ENCODE peak calls at places on chromosomes 2 and 18, in nine cellular contexts. One of them, this sample, is unnamed.
A peak's percentile ranks its signal among the peaks of the same experiment; 100 is the strongest.

GRCh38 chr2:71531522-71532047 is 78.2 kb downstream of the DYSF start:
- DNase-seq in MM.1S: no peak
- DNase-seq in A549: peak; percentile 55
- DNase-seq in HCT116: peak; percentile 67
- DNase-seq in mammary epithelial cell: peak; percentile 91
- DNase-seq in endothelial cell of umbilical vein: peak; percentile 34
- DNase-seq in osteoblast: no peak
- DNase-seq in IMR-90: peak; percentile 25
- DNase-seq in GM23338: no peak
- DNase-seq in this sample: peak; percentile 95

GRCh38 chr2:97936199-97936598 is 59.5 kb downstream of the TMEM131 start:
- DNase-seq in HCT116: peak; percentile 54
- DNase-seq in A549: no peak
- DNase-seq in osteoblast: no peak
- DNase-seq in GM23338: peak; percentile 83
- DNase-seq in IMR-90: no peak
- DNase-seq in endothelial cell of umbilical vein: no peak
- DNase-seq in MM.1S: peak; percentile 15
- DNase-seq in mammary epithelial cell: no peak
- DNase-seq in this sample: peak; percentile 78

GRCh38 chr2:23058435-23058834 is 326.5 kb upstream of the KLHL29 start:
- DNase-seq in mammary epithelial cell: no peak
- DNase-seq in IMR-90: no peak
- DNase-seq in GM23338: no peak
- DNase-seq in osteoblast: no peak
- DNase-seq in endothelial cell of umbilical vein: no peak
- DNase-seq in MM.1S: no peak
- DNase-seq in A549: no peak
- DNase-seq in HCT116: no peak
- DNase-seq in this sample: no peak

GRCh38 chr18:55838841-55839240 is 250.8 kb upstream of the TCF4 start:
- DNase-seq in IMR-90: peak; percentile 44
- DNase-seq in MM.1S: no peak
- DNase-seq in HCT116: no peak
- DNase-seq in mammary epithelial cell: peak; percentile 12
- DNase-seq in osteoblast: peak; percentile 83
- DNase-seq in A549: no peak
- DNase-seq in endothelial cell of umbilical vein: no peak
- DNase-seq in GM23338: no peak
- DNase-seq in this sample: peak; percentile 41

GRCh38 chr2:195741191-195741590 is 84.2 kb downstream of the SLC39A10 start:
- DNase-seq in endothelial cell of umbilical vein: no peak
- DNase-seq in MM.1S: no peak
- DNase-seq in osteoblast: no peak
- DNase-seq in IMR-90: no peak
- DNase-seq in HCT116: no peak
- DNase-seq in A549: no peak
- DNase-seq in mammary epithelial cell: no peak
- DNase-seq in GM23338: no peak
- DNase-seq in this sample: no peak

GRCh38 chr2:231722721-231723307 is 14.5 kb downstream of the PTMA start:
- DNase-seq in mammary epithelial cell: no peak
- DNase-seq in GM23338: no peak
- DNase-seq in IMR-90: no peak
- DNase-seq in A549: no peak
- DNase-seq in endothelial cell of umbilical vein: no peak
- DNase-seq in HCT116: no peak
- DNase-seq in osteoblast: no peak
- DNase-seq in MM.1S: no peak
- DNase-seq in this sample: no peak

GRCh38 chr2:237474931-237475703 is 11.9 kb upstream of the MLPH start:
- DNase-seq in mammary epithelial cell: peak; percentile 48
- DNase-seq in IMR-90: peak; percentile 77
- DNase-seq in HCT116: peak; percentile 37
- DNase-seq in GM23338: peak; percentile 91
- DNase-seq in A549: peak; percentile 85
- DNase-seq in endothelial cell of umbilical vein: peak; percentile 54
- DNase-seq in MM.1S: peak; percentile 77
- DNase-seq in osteoblast: peak; percentile 96
- DNase-seq in this sample: peak; percentile 66

GRCh38 chr2:120435671-120436459 is 89.9 kb downstream of the INHBB start:
- DNase-seq in GM23338: no peak
- DNase-seq in A549: no peak
- DNase-seq in endothelial cell of umbilical vein: no peak
- DNase-seq in mammary epithelial cell: no peak
- DNase-seq in osteoblast: peak; percentile 92
- DNase-seq in IMR-90: no peak
- DNase-seq in MM.1S: no peak
- DNase-seq in HCT116: no peak
- DNase-seq in this sample: no peak

GRCh38 chr2:227323818-227324217 is 1.2 kb upstream of the MFF start:
- DNase-seq in A549: no peak
- DNase-seq in IMR-90: no peak
- DNase-seq in endothelial cell of umbilical vein: no peak
- DNase-seq in osteoblast: no peak
- DNase-seq in MM.1S: no peak
- DNase-seq in mammary epithelial cell: no peak
- DNase-seq in GM23338: no peak
- DNase-seq in HCT116: no peak
- DNase-seq in this sample: no peak

GRCh38 chr2:43186321-43186678 is 40.1 kb downstream of the ZFP36L2 start:
- DNase-seq in MM.1S: no peak
- DNase-seq in HCT116: no peak
- DNase-seq in osteoblast: no peak
- DNase-seq in A549: no peak
- DNase-seq in mammary epithelial cell: no peak
- DNase-seq in GM23338: no peak
- DNase-seq in endothelial cell of umbilical vein: no peak
- DNase-seq in IMR-90: no peak
- DNase-seq in this sample: no peak

GRCh38 chr2:237540823-237541222 is 25.6 kb upstream of the PRLH start:
- DNase-seq in mammary epithelial cell: peak; percentile 20
- DNase-seq in HCT116: no peak
- DNase-seq in A549: peak; percentile 42
- DNase-seq in osteoblast: peak; percentile 94
- DNase-seq in IMR-90: peak; percentile 60
- DNase-seq in MM.1S: no peak
- DNase-seq in endothelial cell of umbilical vein: no peak
- DNase-seq in GM23338: no peak
- DNase-seq in this sample: peak; percentile 48

GRCh38 chr2:124213977-124214587 is 189.0 kb downstream of the CNTNAP5 start:
- DNase-seq in GM23338: peak; percentile 18
- DNase-seq in MM.1S: no peak
- DNase-seq in osteoblast: no peak
- DNase-seq in A549: no peak
- DNase-seq in mammary epithelial cell: no peak
- DNase-seq in IMR-90: no peak
- DNase-seq in endothelial cell of umbilical vein: no peak
- DNase-seq in HCT116: no peak
- DNase-seq in this sample: no peak

GRCh38 chr2:127170452-127171197 is 49.5 kb downstream of the CYP27C1 start:
- DNase-seq in IMR-90: no peak
- DNase-seq in GM23338: no peak
- DNase-seq in mammary epithelial cell: no peak
- DNase-seq in endothelial cell of umbilical vein: no peak
- DNase-seq in osteoblast: no peak
- DNase-seq in MM.1S: no peak
- DNase-seq in A549: no peak
- DNase-seq in HCT116: no peak
- DNase-seq in this sample: no peak

GRCh38 chr2:233168919-233169318 is 82.6 kb upstream of the ATG16L1 start:
- DNase-seq in IMR-90: no peak
- DNase-seq in GM23338: no peak
- DNase-seq in osteoblast: peak; percentile 32
- DNase-seq in A549: no peak
- DNase-seq in endothelial cell of umbilical vein: no peak
- DNase-seq in MM.1S: no peak
- DNase-seq in HCT116: no peak
- DNase-seq in mammary epithelial cell: no peak
- DNase-seq in this sample: no peak

GRCh38 chr2:76170856-76171255 is 460.1 kb upstream of the GCFC2 start:
- DNase-seq in HCT116: no peak
- DNase-seq in A549: no peak
- DNase-seq in osteoblast: no peak
- DNase-seq in MM.1S: no peak
- DNase-seq in GM23338: no peak
- DNase-seq in mammary epithelial cell: no peak
- DNase-seq in endothelial cell of umbilical vein: no peak
- DNase-seq in IMR-90: no peak
- DNase-seq in this sample: no peak

GRCh38 chr2:132815522-132815921 is 145.5 kb upstream of the LYPD1 start:
- DNase-seq in mammary epithelial cell: peak; percentile 59
- DNase-seq in HCT116: no peak
- DNase-seq in A549: peak; percentile 25
- DNase-seq in GM23338: no peak
- DNase-seq in MM.1S: no peak
- DNase-seq in IMR-90: peak; percentile 98
- DNase-seq in endothelial cell of umbilical vein: no peak
- DNase-seq in osteoblast: peak; percentile 81
- DNase-seq in this sample: peak; percentile 72

GRCh38 chr2:69183659-69184058 is 170.7 kb downstream of the ANTXR1 start:
- DNase-seq in osteoblast: peak; percentile 48
- DNase-seq in HCT116: no peak
- DNase-seq in IMR-90: no peak
- DNase-seq in A549: no peak
- DNase-seq in GM23338: no peak
- DNase-seq in endothelial cell of umbilical vein: no peak
- DNase-seq in mammary epithelial cell: no peak
- DNase-seq in MM.1S: no peak
- DNase-seq in this sample: no peak
- H3K4me3 ChIP-seq in osteoblast: no peak overlapping the region
- H3K4me3 ChIP-seq in HCT116: no peak overlapping the region
- H3K4me3 ChIP-seq in IMR-90: no peak overlapping the region
- H3K4me3 ChIP-seq in A549: no peak overlapping the region
- H3K4me3 ChIP-seq in GM23338: no peak overlapping the region
- H3K4me3 ChIP-seq in endothelial cell of umbilical vein: no peak overlapping the region
- H3K4me3 ChIP-seq in mammary epithelial cell: no peak overlapping the region
- H3K4me3 ChIP-seq in MM.1S: no peak overlapping the region
- H3K4me3 ChIP-seq in this sample: no peak overlapping the region

GRCh38 chr2:18384242-18384641 is 176.2 kb downstream of the RDH14 start:
- DNase-seq in A549: no peak
- DNase-seq in GM23338: no peak
- DNase-seq in HCT116: no peak
- DNase-seq in endothelial cell of umbilical vein: no peak
- DNase-seq in MM.1S: no peak
- DNase-seq in osteoblast: no peak
- DNase-seq in IMR-90: peak; percentile 25
- DNase-seq in mammary epithelial cell: no peak
- DNase-seq in this sample: no peak
- H3K4me2 ChIP-seq in A549: no peak overlapping the region
- H3K4me2 ChIP-seq in GM23338: no peak overlapping the region
- H3K4me2 ChIP-seq in HCT116: no peak overlapping the region
- H3K4me2 ChIP-seq in endothelial cell of umbilical vein: peak overlapping the region; percentile 59
- H3K4me2 ChIP-seq in MM.1S: no peak overlapping the region
- H3K4me2 ChIP-seq in osteoblast: no peak overlapping the region
- H3K4me2 ChIP-seq in IMR-90: no peak overlapping the region
- H3K4me2 ChIP-seq in mammary epithelial cell: no peak overlapping the region
- H3K4me2 ChIP-seq in this sample: no peak overlapping the region

GRCh38 chr2:177633910-177634294 is 241.3 kb downstream of the AGPS start:
- DNase-seq in HCT116: no peak
- DNase-seq in A549: no peak
- DNase-seq in IMR-90: no peak
- DNase-seq in GM23338: peak; percentile 13
- DNase-seq in MM.1S: no peak
- DNase-seq in osteoblast: no peak
- DNase-seq in mammary epithelial cell: no peak
- DNase-seq in endothelial cell of umbilical vein: peak; percentile 23
- DNase-seq in this sample: no peak
- H3K4me3 ChIP-seq in HCT116: no peak overlapping the region
- H3K4me3 ChIP-seq in A549: peak overlapping the region; percentile 43
- H3K4me3 ChIP-seq in IMR-90: no peak overlapping the region
- H3K4me3 ChIP-seq in GM23338: peak overlapping the region; percentile 48
- H3K4me3 ChIP-seq in MM.1S: no peak overlapping the region
- H3K4me3 ChIP-seq in osteoblast: peak overlapping the region; percentile 42
- H3K4me3 ChIP-seq in mammary epithelial cell: peak overlapping the region; percentile 4
- H3K4me3 ChIP-seq in endothelial cell of umbilical vein: no peak overlapping the region
- H3K4me3 ChIP-seq in this sample: no peak overlapping the region

DNA sequence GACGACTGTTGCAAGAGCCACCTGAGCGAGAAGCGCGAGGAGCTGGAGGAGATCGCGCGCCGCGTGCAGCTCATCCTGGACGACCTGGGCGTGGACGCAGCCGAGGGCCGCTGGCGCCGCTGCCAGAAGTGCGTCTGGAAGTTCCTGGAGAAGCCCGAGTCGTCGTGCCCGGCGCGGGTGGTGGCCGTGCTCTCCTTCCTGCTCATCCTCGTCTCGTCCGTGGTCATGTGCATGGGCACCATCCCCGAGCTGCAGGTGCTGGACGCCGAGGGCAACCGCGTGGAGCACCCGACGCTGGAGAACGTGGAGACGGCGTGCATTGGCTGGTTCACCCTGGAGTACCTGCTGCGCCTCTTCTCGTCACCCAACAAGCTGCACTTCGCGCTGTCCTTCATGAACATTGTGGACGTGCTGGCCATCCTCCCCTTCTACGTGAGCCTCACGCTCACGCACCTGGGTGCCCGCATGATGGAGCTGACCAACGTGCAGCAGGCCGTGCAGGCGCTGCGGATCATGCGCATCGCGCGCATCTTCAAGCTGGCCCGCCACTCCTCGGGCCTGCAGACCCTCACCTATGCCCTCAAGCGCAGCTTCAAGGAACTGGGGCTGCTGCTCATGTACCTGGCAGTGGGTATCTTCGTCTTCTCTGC is 1.2 kb downstream of the KCNF1 start:
- DNase-seq in osteoblast: no peak
- DNase-seq in IMR-90: no peak
- DNase-seq in endothelial cell of umbilical vein: no peak
- DNase-seq in HCT116: no peak
- DNase-seq in GM23338: no peak
- DNase-seq in mammary epithelial cell: no peak
- DNase-seq in MM.1S: no peak
- DNase-seq in A549: no peak
- DNase-seq in this sample: no peak
- H3K4me2 ChIP-seq in osteoblast: no peak overlapping the region
- H3K4me2 ChIP-seq in IMR-90: no peak overlapping the region
- H3K4me2 ChIP-seq in endothelial cell of umbilical vein: no peak overlapping the region
- H3K4me2 ChIP-seq in HCT116: no peak overlapping the region
- H3K4me2 ChIP-seq in GM23338: peak overlapping the region; percentile 78
- H3K4me2 ChIP-seq in mammary epithelial cell: no peak overlapping the region
- H3K4me2 ChIP-seq in MM.1S: no peak overlapping the region
- H3K4me2 ChIP-seq in A549: peak overlapping the region; percentile 82
- H3K4me2 ChIP-seq in this sample: no peak overlapping the region

DNA sequence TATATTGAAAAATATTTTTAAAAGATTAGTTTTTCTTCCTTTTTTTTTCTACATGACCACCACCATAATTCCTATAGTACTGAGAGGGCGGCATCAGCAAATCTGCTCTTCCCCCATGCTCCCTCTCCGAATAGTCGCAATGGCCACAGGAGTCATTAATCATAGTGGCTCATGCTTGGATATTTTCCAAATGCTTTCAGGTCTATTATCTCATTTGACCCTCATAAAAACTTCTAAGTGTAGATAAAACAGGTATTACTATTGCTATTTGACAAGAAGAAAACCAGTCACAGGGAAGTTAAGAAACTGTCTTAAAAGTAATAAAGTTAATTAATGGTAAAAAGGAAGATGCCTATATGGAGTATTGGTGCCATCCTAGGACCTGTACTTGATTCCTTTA is 440.7 kb downstream of the CMPK2 start:
- DNase-seq in osteoblast: no peak
- DNase-seq in mammary epithelial cell: no peak
- DNase-seq in HCT116: no peak
- DNase-seq in IMR-90: no peak
- DNase-seq in A549: no peak
- DNase-seq in MM.1S: no peak
- DNase-seq in endothelial cell of umbilical vein: no peak
- DNase-seq in GM23338: no peak
- DNase-seq in this sample: no peak
- H3K4me3 ChIP-seq in osteoblast: no peak overlapping the region
- H3K4me3 ChIP-seq in mammary epithelial cell: no peak overlapping the region
- H3K4me3 ChIP-seq in HCT116: no peak overlapping the region
- H3K4me3 ChIP-seq in IMR-90: no peak overlapping the region
- H3K4me3 ChIP-seq in A549: no peak overlapping the region
- H3K4me3 ChIP-seq in MM.1S: no peak overlapping the region
- H3K4me3 ChIP-seq in endothelial cell of umbilical vein: no peak overlapping the region
- H3K4me3 ChIP-seq in GM23338: no peak overlapping the region
- H3K4me3 ChIP-seq in this sample: no peak overlapping the region